ENCODE peak calls at places on chromosomes 5 and 9, in five cellular contexts. Y is stimulated activated CD4-positive, alpha-beta T cell treated with anti-CD3 and anti-CD28 coated beads, TNF-alpha, amount 100 ng/mL, for 48 hours; V is cardiac fibroblast; G is SW480; L is M059J. N is an unnamed sample.

GRCh38 chr9:135075234-135076142 is 12.0 kb upstream of the OLFM1 start:
- DNase-seq in V (peak), G (peak), Y (no peak), L (no peak), N (peak)

GRCh38 chr5:82386576-82386975 is 108.4 kb upstream of the RPS23 start:
- DNase-seq in L (peak), V (no peak), Y (no peak), G (peak), N (no peak)

GRCh38 chr5:152560508-152561137 is 155.5 kb upstream of the NMUR2 start:
- DNase-seq in V (peak), G (peak), L (peak), Y (peak), N (peak)

GRCh38 chr9:120617637-120617979 is 37.6 kb upstream of the CDK5RAP2 start:
- DNase-seq in V (peak), Y (no peak), G (peak), L (peak), N (no peak)

GRCh38 chr9:138066049-138066448 is 188.5 kb downstream of the CACNA1B start:
- DNase-seq in G (no peak), Y (no peak), L (no peak), V (no peak), N (no peak)

GRCh38 chr5:94218374-94218773 is 400.0 kb downstream of the KIAA0825 start:
- DNase-seq in Y (no peak), G (peak), V (peak), L (peak), N (no peak)

GRCh38 chr9:133609311-133610098 is at the start of gene FAM163B:
- DNase-seq in L (no peak), G (no peak), Y (no peak), V (peak), N (no peak)

GRCh38 chr5:18264126-18264882 is 630.0 kb downstream of the TAF11L14 start:
- DNase-seq in G (no peak), V (no peak), Y (no peak), L (no peak), N (no peak)

GRCh38 chr5:68682400-68683152 is 411.2 kb upstream of the SLC30A5 start:
- DNase-seq in L (no peak), V (no peak), G (peak), Y (no peak), N (no peak)

N was measured in lung.